ENCODE peak calls at places on chromosomes 11 and 22, in nine cellular contexts. F, G, Q, A, O, I, J, H and N are unnamed samples.

GRCh38 chr11:57361926-57362325 is 19.0 kb downstream of the PRG3 start:
- DNase-seq in F (no peak), G (no peak), Q (no peak), A (no peak), O (no peak), I (no peak), J (no peak), H (no peak), N (no peak)

GRCh38 chr11:76918941-76919386 is 58.2 kb downstream of the ACER3 start:
- DNase-seq in F (no peak), G (peak), Q (no peak), A (no peak), O (peak), I (peak), J (peak), H (peak), N (no peak)

GRCh38 chr22:30325724-30326703 is 727 bp downstream of the TBC1D10A start:
- DNase-seq in F (no peak), G (no peak), Q (peak), A (no peak), O (peak), I (no peak), J (no peak), H (no peak), N (no peak)

GRCh38 chr22:42685941-42686666 is 34.6 kb downstream of the A4GALT start:
- DNase-seq in F (peak), G (no peak), Q (no peak), A (peak), O (no peak), I (no peak), J (no peak), H (no peak), N (no peak)

GRCh38 chr11:3635641-3636375 is 6.0 kb downstream of the ART5 start:
- DNase-seq in F (no peak), G (no peak), Q (no peak), A (no peak), O (no peak), I (no peak), J (no peak), H (no peak), N (no peak)

GRCh38 chr22:22348127-22348814 is 103.7 kb downstream of the VPREB1 start:
- DNase-seq in F (no peak), G (peak), Q (peak), A (no peak), O (peak), I (peak), J (no peak), H (no peak), N (no peak)

GRCh38 chr22:45717787-45718186 is 46.2 kb downstream of the ATXN10 start:
- DNase-seq in F (no peak), G (peak), Q (no peak), A (no peak), O (no peak), I (peak), J (no peak), H (no peak), N (peak)

GRCh38 chr11:19849107-19849789 is 136.6 kb downstream of the NAV2 start:
- DNase-seq in F (no peak), G (no peak), Q (peak), A (peak), O (no peak), I (no peak), J (no peak), H (no peak), N (no peak)

GRCh38 chr11:45280449-45280848 is 5.7 kb downstream of the SYT13 start:
- DNase-seq in F (no peak), G (no peak), Q (no peak), A (no peak), O (no peak), I (peak), J (no peak), H (no peak), N (no peak)

GRCh38 chr11:130718118-130718517 is 198.2 kb downstream of the SNX19 start:
- DNase-seq in F (peak), G (no peak), Q (no peak), A (no peak), O (no peak), I (peak), J (no peak), H (no peak), N (no peak)

GRCh38 chr11:57323503-57324153 is 1.1 kb downstream of the TNKS1BP1 start:
- DNase-seq in F (no peak), G (no peak), Q (no peak), A (peak), O (no peak), I (peak), J (no peak), H (no peak), N (no peak)

GRCh38 chr11:76617553-76618265 is 52.8 kb downstream of the LRRC32 start:
- DNase-seq in F (no peak), G (no peak), Q (no peak), A (peak), O (no peak), I (peak), J (no peak), H (no peak), N (no peak)

DNA sequence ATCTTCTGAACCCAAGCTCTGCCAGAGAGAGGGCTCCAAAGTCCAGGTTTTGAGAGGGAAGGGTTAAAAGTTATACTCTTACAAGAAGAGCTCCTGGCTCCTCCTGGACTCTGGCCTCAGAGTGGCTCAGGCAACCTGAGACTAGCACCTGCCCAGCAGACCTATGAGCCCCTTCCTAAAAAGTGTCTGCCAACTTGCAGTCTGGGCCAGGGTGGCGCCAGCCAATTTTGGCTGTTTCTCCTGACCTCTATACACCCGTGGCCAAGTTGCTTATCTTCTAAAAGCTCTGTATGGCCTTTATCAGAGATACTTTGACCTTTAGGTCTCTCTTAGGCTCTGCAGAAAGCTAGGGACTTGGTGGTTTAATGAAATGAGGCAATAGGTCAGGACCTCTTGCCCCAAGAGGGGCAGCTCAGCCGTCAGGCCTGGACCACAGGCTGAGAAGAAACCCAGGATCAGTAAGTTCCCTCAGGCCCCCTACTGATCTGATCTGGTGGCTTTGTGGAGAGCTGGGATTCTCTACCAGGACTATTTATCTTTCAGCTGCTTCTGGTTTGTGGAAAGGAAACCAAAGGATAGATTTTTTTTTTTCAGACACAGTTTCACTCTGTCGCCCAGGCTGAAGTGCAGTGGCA is 10.3 kb upstream of the UCP3 start:
- DNase-seq in F (no peak), G (no peak), Q (no peak), A (no peak), O (no peak), I (no peak), J (no peak), H (no peak), N (no peak)
- H3K4me3 ChIP-seq in F (no peak), G (no peak), Q (no peak), A (no peak), O (no peak), I (no peak), J (no peak), H (no peak), N (no peak)

GRCh38 chr11:119095066-119095880 is 6.4 kb downstream of the DPAGT1 start:
- DNase-seq in F (peak), G (peak), Q (peak), A (peak), O (peak), I (peak), J (peak), H (peak), N (peak)
- TF ChIP-seq CTCF in F (no peak), G (no peak), Q (no peak), A (peak), O (no peak), I (no peak), J (no peak), H (peak), N (no peak)

GRCh38 chr11:5688482-5688881 is 1.1 kb upstream of the TRIM22 start:
- DNase-seq in F (no peak), G (no peak), Q (no peak), A (no peak), O (no peak), I (no peak), J (no peak), H (no peak), N (no peak)

GRCh38 chr11:5690736-5691135 is 1.1 kb downstream of the TRIM22 start:
- DNase-seq in F (peak), G (no peak), Q (no peak), A (peak), O (peak), I (peak), J (no peak), H (no peak), N (no peak)

GRCh38 chr11:5691963-5692358 is 2.4 kb downstream of the TRIM22 start:
- DNase-seq in F (no peak), G (no peak), Q (no peak), A (no peak), O (no peak), I (no peak), J (no peak), H (no peak), N (no peak)

GRCh38 chr11:5690216-5690615 is 626 bp downstream of the TRIM22 start:
- DNase-seq in F (peak), G (no peak), Q (no peak), A (no peak), O (peak), I (peak), J (no peak), H (no peak), N (no peak)

DNA sequence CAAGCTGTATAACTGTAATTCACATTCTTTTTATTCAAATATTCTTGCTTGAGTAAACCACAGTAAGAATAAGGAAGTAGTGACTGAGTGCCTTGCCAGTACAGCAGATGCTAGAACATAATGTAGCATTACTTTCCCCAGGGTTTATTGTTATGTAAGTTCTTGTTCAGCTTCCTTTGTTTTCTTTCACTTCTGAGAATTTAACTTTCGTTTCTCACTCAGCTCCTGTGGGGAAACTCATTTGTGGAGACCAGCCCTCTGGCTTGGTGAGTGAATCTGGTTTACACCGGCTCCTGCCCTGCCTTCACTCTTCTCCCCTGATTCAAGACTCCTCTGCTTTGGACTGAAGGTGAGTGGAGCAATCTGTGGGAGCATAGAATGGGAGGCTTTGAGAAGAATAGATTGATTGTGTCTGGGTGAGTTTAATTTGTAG is at the start of gene TRIM22:
- DNase-seq in F (peak), G (no peak), Q (no peak), A (peak), O (peak), I (peak), J (peak), H (no peak), N (peak)
- H3K4me3 ChIP-seq in F (peak), G (no peak), Q (no peak), A (peak), O (peak), I (peak), J (peak), H (no peak), N (peak)

DNA sequence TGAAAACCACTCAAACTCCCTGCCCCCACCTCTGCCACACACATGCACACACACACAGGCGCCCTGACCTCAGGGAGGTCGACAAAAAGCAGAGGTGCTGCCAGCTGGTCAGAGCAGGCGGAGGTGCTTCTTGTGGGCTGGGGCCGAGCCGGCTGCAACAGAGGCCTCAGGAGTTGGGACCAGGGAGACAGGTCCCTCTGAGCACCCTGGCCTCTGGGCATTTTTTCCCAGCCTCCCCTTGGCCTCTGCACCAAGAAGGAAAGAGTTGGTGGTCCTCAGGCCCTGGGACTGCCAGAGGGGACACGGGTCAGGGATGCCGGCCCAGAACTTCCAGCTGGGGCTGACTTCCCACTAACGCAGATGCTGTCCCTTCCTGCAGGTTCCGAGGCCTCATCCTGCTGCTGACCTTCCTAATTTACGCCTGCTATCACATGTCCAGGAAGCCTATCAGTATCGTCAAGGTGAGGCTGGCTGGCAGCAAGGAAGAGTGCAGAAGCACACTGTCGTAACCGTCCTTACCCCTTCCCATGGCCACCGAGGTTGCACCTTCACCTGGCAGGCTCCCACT is 13.4 kb downstream of the SLC37A2 start:
- DNase-seq in F (no peak), G (no peak), Q (no peak), A (peak), O (no peak), I (no peak), J (no peak), H (no peak), N (no peak)
- TF ChIP-seq CTCF in F (no peak), G (no peak), Q (no peak), A (no peak), O (no peak), I (no peak), J (no peak), H (no peak), N (no peak)

GRCh38 chr11:64803163-64803845 is at the start of gene MAP4K2:
- DNase-seq in F (peak), G (peak), Q (peak), A (peak), O (peak), I (peak), J (peak), H (peak), N (no peak)

GRCh38 chr11:64802370-64803162 is 448 bp downstream of the MAP4K2 start:
- DNase-seq in F (no peak), G (no peak), Q (peak), A (no peak), O (peak), I (no peak), J (no peak), H (no peak), N (no peak)

GRCh38 chr11:64799925-64800632 is 2.9 kb downstream of the MAP4K2 start:
- DNase-seq in F (no peak), G (peak), Q (no peak), A (no peak), O (no peak), I (no peak), J (no peak), H (peak), N (no peak)

GRCh38 chr11:64800633-64801464 is 2.2 kb downstream of the MAP4K2 start:
- DNase-seq in F (no peak), G (no peak), Q (no peak), A (no peak), O (no peak), I (no peak), J (no peak), H (no peak), N (no peak)

DNA sequence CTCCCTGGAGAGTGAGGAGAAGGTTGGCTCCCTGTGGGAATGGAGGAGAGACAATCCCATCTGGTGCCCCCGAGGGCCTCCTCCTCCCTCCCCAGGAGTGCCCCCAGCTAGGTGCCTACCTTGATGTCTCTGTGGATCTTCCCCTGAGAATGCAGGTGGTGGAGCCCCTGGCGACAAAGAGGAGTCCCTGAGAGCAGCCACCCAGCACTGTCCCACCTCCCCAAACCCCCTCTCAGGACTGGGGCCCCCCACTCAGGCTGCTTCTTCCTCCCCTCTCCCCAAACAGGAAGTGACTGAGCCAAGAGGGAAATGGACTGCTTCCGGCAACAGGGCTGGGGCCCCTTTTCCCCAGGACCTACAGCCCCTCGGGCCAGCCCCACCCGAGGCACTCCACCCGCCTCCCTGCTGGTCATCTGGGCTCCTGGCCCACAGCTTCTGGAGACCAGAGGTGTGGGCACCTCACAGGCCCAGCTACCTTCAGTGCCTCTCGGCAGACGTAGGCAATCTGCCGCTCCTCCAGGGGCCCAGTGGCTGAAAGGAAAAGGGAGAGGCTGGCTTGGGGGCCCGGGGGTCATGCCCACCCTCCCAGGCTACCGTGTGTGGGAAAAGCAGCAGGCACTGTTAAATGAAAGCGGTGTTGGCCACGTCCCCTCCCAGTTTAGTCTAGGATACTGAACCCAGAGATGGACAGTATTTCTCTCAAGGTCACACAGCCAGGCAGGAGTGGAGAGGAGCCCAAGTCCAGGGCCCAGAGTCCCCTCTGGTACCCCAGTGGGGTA is 1.2 kb downstream of the MAP4K2 start:
- DNase-seq in F (peak), G (no peak), Q (no peak), A (no peak), O (no peak), I (no peak), J (no peak), H (no peak), N (no peak)
- H3K4me3 ChIP-seq in F (peak), G (no peak), Q (no peak), A (no peak), O (peak), I (no peak), J (no peak), H (no peak), N (no peak)